ENCODE peak calls at places on chromosomes 4 and X, in eight cellular contexts. One of them, this sample, is unnamed.

GRCh38 chr4:140223056-140223810 is 69.2 kb upstream of the MAML3 start:
- DNase-seq in mucosa of descending colon: no peak
- DNase-seq in IMR-90: peak; percentile 81
- DNase-seq in CD4-positive, alpha-beta T cell: no peak
- DNase-seq in GM12892: no peak
- DNase-seq in fibroblast of villous mesenchyme: peak; percentile 51
- DNase-seq in midbrain: no peak
- DNase-seq in astrocyte of the spinal cord: peak; percentile 47
- DNase-seq in this sample: peak; percentile 81

GRCh38 chr4:54930226-54930625 is 195.2 kb downstream of the KDR start:
- DNase-seq in astrocyte of the spinal cord: peak; percentile 84
- DNase-seq in IMR-90: peak; percentile 31
- DNase-seq in GM12892: no peak
- DNase-seq in fibroblast of villous mesenchyme: no peak
- DNase-seq in mucosa of descending colon: no peak
- DNase-seq in midbrain: no peak
- DNase-seq in CD4-positive, alpha-beta T cell: no peak
- DNase-seq in this sample: no peak

GRCh38 chr4:147019061-147019460 is 73.4 kb upstream of the TTC29 start:
- DNase-seq in mucosa of descending colon: peak; percentile 55
- DNase-seq in midbrain: peak; percentile 73
- DNase-seq in IMR-90: peak; percentile 56
- DNase-seq in astrocyte of the spinal cord: peak; percentile 60
- DNase-seq in CD4-positive, alpha-beta T cell: peak; percentile 26
- DNase-seq in fibroblast of villous mesenchyme: peak; percentile 65
- DNase-seq in GM12892: no peak
- DNase-seq in this sample: peak; percentile 65

GRCh38 chrX:73829890-73830466 is 267.0 kb downstream of the CHIC1 start:
- DNase-seq in astrocyte of the spinal cord: no peak
- DNase-seq in CD4-positive, alpha-beta T cell: no peak
- DNase-seq in mucosa of descending colon: no peak
- DNase-seq in midbrain: no peak
- DNase-seq in GM12892: no peak
- DNase-seq in IMR-90: no peak
- DNase-seq in fibroblast of villous mesenchyme: no peak
- DNase-seq in this sample: no peak

GRCh38 chr4:48620861-48621260 is 130.8 kb downstream of the ZAR1 start:
- DNase-seq in fibroblast of villous mesenchyme: no peak
- DNase-seq in CD4-positive, alpha-beta T cell: no peak
- DNase-seq in astrocyte of the spinal cord: no peak
- DNase-seq in GM12892: no peak
- DNase-seq in IMR-90: no peak
- DNase-seq in mucosa of descending colon: no peak
- DNase-seq in midbrain: no peak
- DNase-seq in this sample: no peak

GRCh38 chrX:41779941-41780340 is 56.0 kb downstream of the GPR82 start:
- DNase-seq in GM12892: no peak
- DNase-seq in CD4-positive, alpha-beta T cell: no peak
- DNase-seq in midbrain: no peak
- DNase-seq in astrocyte of the spinal cord: no peak
- DNase-seq in IMR-90: no peak
- DNase-seq in mucosa of descending colon: no peak
- DNase-seq in fibroblast of villous mesenchyme: no peak
- DNase-seq in this sample: no peak

GRCh38 chr4:86033171-86033570 is 326.7 kb downstream of the MAPK10 start:
- DNase-seq in mucosa of descending colon: no peak
- DNase-seq in fibroblast of villous mesenchyme: peak; percentile 71
- DNase-seq in IMR-90: peak; percentile 41
- DNase-seq in CD4-positive, alpha-beta T cell: no peak
- DNase-seq in astrocyte of the spinal cord: peak; percentile 95
- DNase-seq in midbrain: peak; percentile 49
- DNase-seq in GM12892: no peak
- DNase-seq in this sample: peak; percentile 81

GRCh38 chr4:165384608-165385007 is 5.8 kb downstream of the CPE start:
- DNase-seq in fibroblast of villous mesenchyme: no peak
- DNase-seq in mucosa of descending colon: no peak
- DNase-seq in midbrain: no peak
- DNase-seq in CD4-positive, alpha-beta T cell: no peak
- DNase-seq in IMR-90: peak; percentile 11
- DNase-seq in astrocyte of the spinal cord: peak; percentile 64
- DNase-seq in GM12892: no peak
- DNase-seq in this sample: no peak

GRCh38 chr4:8465615-8466611 is 25.3 kb downstream of the TRMT44 start:
- DNase-seq in astrocyte of the spinal cord: no peak
- DNase-seq in IMR-90: no peak
- DNase-seq in GM12892: no peak
- DNase-seq in midbrain: no peak
- DNase-seq in fibroblast of villous mesenchyme: no peak
- DNase-seq in mucosa of descending colon: no peak
- DNase-seq in CD4-positive, alpha-beta T cell: no peak
- DNase-seq in this sample: no peak

GRCh38 chr4:52837716-52838558 is 24.2 kb upstream of the RASL11B start:
- DNase-seq in mucosa of descending colon: no peak
- DNase-seq in IMR-90: peak; percentile 66
- DNase-seq in CD4-positive, alpha-beta T cell: no peak
- DNase-seq in fibroblast of villous mesenchyme: peak; percentile 61
- DNase-seq in GM12892: no peak
- DNase-seq in midbrain: peak; percentile 5
- DNase-seq in astrocyte of the spinal cord: peak; percentile 76
- DNase-seq in this sample: peak; percentile 80

GRCh38 chrX:96480081-96480480 is 204.6 kb upstream of the DIAPH2 start:
- DNase-seq in GM12892: no peak
- DNase-seq in fibroblast of villous mesenchyme: peak; percentile 4
- DNase-seq in mucosa of descending colon: no peak
- DNase-seq in CD4-positive, alpha-beta T cell: no peak
- DNase-seq in IMR-90: peak; percentile 79
- DNase-seq in astrocyte of the spinal cord: peak; percentile 37
- DNase-seq in midbrain: no peak
- DNase-seq in this sample: peak; percentile 13

GRCh38 chrX:2677764-2678163 is 13.3 kb upstream of the CD99 start:
- DNase-seq in mucosa of descending colon: peak; percentile 62
- DNase-seq in astrocyte of the spinal cord: peak; percentile 98
- DNase-seq in IMR-90: peak; percentile 99
- DNase-seq in CD4-positive, alpha-beta T cell: no peak
- DNase-seq in GM12892: no peak
- DNase-seq in midbrain: no peak
- DNase-seq in fibroblast of villous mesenchyme: peak; percentile 97
- DNase-seq in this sample: peak; percentile 95

GRCh38 chr4:24702266-24702665 is 93.1 kb upstream of the SOD3 start:
- DNase-seq in IMR-90: no peak
- DNase-seq in fibroblast of villous mesenchyme: no peak
- DNase-seq in CD4-positive, alpha-beta T cell: no peak
- DNase-seq in GM12892: no peak
- DNase-seq in mucosa of descending colon: no peak
- DNase-seq in astrocyte of the spinal cord: no peak
- DNase-seq in midbrain: no peak
- DNase-seq in this sample: no peak

GRCh38 chr4:78691333-78691732 is 84.8 kb upstream of the BMP2K start:
- DNase-seq in mucosa of descending colon: no peak
- DNase-seq in midbrain: no peak
- DNase-seq in IMR-90: no peak
- DNase-seq in astrocyte of the spinal cord: no peak
- DNase-seq in CD4-positive, alpha-beta T cell: no peak
- DNase-seq in fibroblast of villous mesenchyme: no peak
- DNase-seq in GM12892: no peak
- DNase-seq in this sample: no peak

GRCh38 chr4:186266699-186267467 is 894 bp downstream of the F11 start:
- DNase-seq in mucosa of descending colon: no peak
- DNase-seq in GM12892: no peak
- DNase-seq in astrocyte of the spinal cord: no peak
- DNase-seq in fibroblast of villous mesenchyme: peak; percentile 2
- DNase-seq in IMR-90: peak; percentile 36
- DNase-seq in CD4-positive, alpha-beta T cell: no peak
- DNase-seq in midbrain: no peak
- DNase-seq in this sample: peak; percentile 44

GRCh38 chr4:65467280-65467679 is 203.0 kb downstream of the EPHA5 start:
- DNase-seq in IMR-90: no peak
- DNase-seq in GM12892: no peak
- DNase-seq in midbrain: no peak
- DNase-seq in fibroblast of villous mesenchyme: no peak
- DNase-seq in astrocyte of the spinal cord: no peak
- DNase-seq in CD4-positive, alpha-beta T cell: no peak
- DNase-seq in mucosa of descending colon: no peak
- DNase-seq in this sample: no peak

GRCh38 chr4:80125252-80126177 is 52.5 kb upstream of the ANTXR2 start:
- DNase-seq in GM12892: no peak
- DNase-seq in mucosa of descending colon: no peak
- DNase-seq in midbrain: no peak
- DNase-seq in IMR-90: peak; percentile 50
- DNase-seq in CD4-positive, alpha-beta T cell: peak; percentile 19
- DNase-seq in fibroblast of villous mesenchyme: peak; percentile 38
- DNase-seq in astrocyte of the spinal cord: peak; percentile 55
- DNase-seq in this sample: peak; percentile 30

GRCh38 chr4:113276448-113277158 is 227.2 kb downstream of the ANK2 start:
- DNase-seq in astrocyte of the spinal cord: no peak
- DNase-seq in mucosa of descending colon: no peak
- DNase-seq in GM12892: no peak
- DNase-seq in fibroblast of villous mesenchyme: no peak
- DNase-seq in midbrain: peak; percentile 30
- DNase-seq in CD4-positive, alpha-beta T cell: no peak
- DNase-seq in IMR-90: no peak
- DNase-seq in this sample: no peak

GRCh38 chr4:37531156-37531555 is 155.0 kb downstream of the RELL1 start:
- DNase-seq in IMR-90: no peak
- DNase-seq in CD4-positive, alpha-beta T cell: no peak
- DNase-seq in mucosa of descending colon: no peak
- DNase-seq in fibroblast of villous mesenchyme: no peak
- DNase-seq in GM12892: no peak
- DNase-seq in midbrain: no peak
- DNase-seq in astrocyte of the spinal cord: no peak
- DNase-seq in this sample: no peak

GRCh38 chr4:3007724-3008123 is 44.4 kb downstream of the GRK4 start:
- DNase-seq in IMR-90: no peak
- DNase-seq in astrocyte of the spinal cord: no peak
- DNase-seq in CD4-positive, alpha-beta T cell: no peak
- DNase-seq in mucosa of descending colon: no peak
- DNase-seq in GM12892: no peak
- DNase-seq in midbrain: no peak
- DNase-seq in fibroblast of villous mesenchyme: no peak
- DNase-seq in this sample: no peak

GRCh38 chr4:42785817-42786216 is 106.7 kb upstream of the GRXCR1 start:
- DNase-seq in GM12892: no peak
- DNase-seq in astrocyte of the spinal cord: no peak
- DNase-seq in CD4-positive, alpha-beta T cell: no peak
- DNase-seq in midbrain: no peak
- DNase-seq in mucosa of descending colon: no peak
- DNase-seq in fibroblast of villous mesenchyme: no peak
- DNase-seq in IMR-90: no peak
- DNase-seq in this sample: no peak

This sample was measured in mesenchymal stem cell.